ENCODE peak calls at places on chromosomes 5 and 9, in five cellular contexts. I, R, G, C and M are unnamed samples.

GRCh38 chr9:72038890-72039410 is 21.5 kb downstream of the C9orf57 start:
- DNase-seq in I (peak; percentile 78), R (peak; percentile 83), G (peak; percentile 82), C (peak; percentile 80), M (no peak)

GRCh38 chr9:132586830-132587483 is 4.6 kb downstream of the BARHL1 start:
- DNase-seq in I (no peak), R (no peak), G (no peak), C (no peak), M (no peak)

GRCh38 chr9:130150779-130151381 is 21.3 kb upstream of the NCS1 start:
- DNase-seq in I (no peak), R (peak; percentile 16), G (no peak), C (peak; percentile 53), M (no peak)

GRCh38 chr5:3843691-3844090 is 248.1 kb downstream of the IRX1 start:
- DNase-seq in I (no peak), R (no peak), G (no peak), C (no peak), M (no peak)

GRCh38 chr9:91197232-91198181 is 164.2 kb downstream of the AUH start:
- DNase-seq in I (no peak), R (peak; percentile 85), G (peak; percentile 86), C (peak; percentile 68), M (peak; percentile 44)

GRCh38 chr9:110994771-110995241 is 43.5 kb downstream of the LPAR1 start:
- DNase-seq in I (no peak), R (no peak), G (no peak), C (no peak), M (no peak)

GRCh38 chr5:127518319-127518621 is 830 bp downstream of the PRRC1 start:
- DNase-seq in I (no peak), R (no peak), G (no peak), C (peak; percentile 57), M (no peak)

GRCh38 chr5:143644751-143645150 is 167.2 kb upstream of the HMHB1 start:
- DNase-seq in I (no peak), R (no peak), G (no peak), C (no peak), M (no peak)

GRCh38 chr9:117768740-117769400 is 64.7 kb downstream of the TLR4 start:
- DNase-seq in I (no peak), R (no peak), G (no peak), C (no peak), M (no peak)

GRCh38 chr5:115209279-115209678 is 39.6 kb upstream of the TRIM36 start:
- DNase-seq in I (no peak), R (no peak), G (no peak), C (no peak), M (no peak)

GRCh38 chr5:54529565-54529964 is 12.0 kb downstream of the SNX18 start:
- DNase-seq in I (no peak), R (no peak), G (no peak), C (no peak), M (no peak)

GRCh38 chr5:128487041-128487440 is 51.0 kb downstream of the FBN2 start:
- DNase-seq in I (no peak), R (no peak), G (no peak), C (peak; percentile 28), M (no peak)

GRCh38 chr9:35903049-35903448 is 3.0 kb upstream of the HRCT1 start:
- DNase-seq in I (peak; percentile 37), R (peak; percentile 48), G (no peak), C (peak; percentile 68), M (no peak)

GRCh38 chr9:22211588-22212360 is 202.7 kb upstream of the CDKN2B start:
- DNase-seq in I (no peak), R (peak; percentile 79), G (no peak), C (peak; percentile 96), M (no peak)

GRCh38 chr5:126074538-126074937 is 348.7 kb upstream of the GRAMD2B start:
- DNase-seq in I (no peak), R (no peak), G (no peak), C (no peak), M (no peak)

GRCh38 chr5:73318308-73318719 is 130.3 kb downstream of the FOXD1 start:
- DNase-seq in I (no peak), R (no peak), G (no peak), C (peak; percentile 46), M (no peak)

GRCh38 chr5:82931110-82931509 is 146.1 kb downstream of the TMEM167A start:
- DNase-seq in I (no peak), R (no peak), G (no peak), C (peak; percentile 95), M (no peak)

GRCh38 chr5:32055891-32056866 is 117.9 kb downstream of the GOLPH3 start:
- DNase-seq in I (no peak), R (no peak), G (no peak), C (peak; percentile 68), M (no peak)

GRCh38 chr5:133925866-133926488 is 42.4 kb downstream of the C5orf15 start:
- DNase-seq in I (no peak), R (no peak), G (no peak), C (peak; percentile 73), M (no peak)

GRCh38 chr5:102759700-102760099 is 4.6 kb downstream of the PAM start:
- DNase-seq in I (no peak), R (no peak), G (no peak), C (no peak), M (no peak)

GRCh38 chr5:146813346-146813745 is 65.2 kb downstream of the PPP2R2B start:
- DNase-seq in I (no peak), R (no peak), G (no peak), C (no peak), M (no peak)

GRCh38 chr9:89535461-89535860 is 37.5 kb upstream of the SEMA4D start:
- DNase-seq in I (no peak), R (no peak), G (no peak), C (no peak), M (no peak)

GRCh38 chr5:53334431-53334941 is 145.9 kb upstream of the FST start:
- DNase-seq in I (no peak), R (no peak), G (no peak), C (peak; percentile 81), M (no peak)

GRCh38 chr9:14260101-14260500 is 53.8 kb downstream of the NFIB start:
- DNase-seq in I (no peak), R (no peak), G (no peak), C (peak; percentile 18), M (no peak)

GRCh38 chr9:14256588-14256987 is 57.4 kb downstream of the NFIB start:
- DNase-seq in I (no peak), R (no peak), G (no peak), C (no peak), M (no peak)

GRCh38 chr9:14258156-14258555 is 55.8 kb downstream of the NFIB start:
- DNase-seq in I (no peak), R (no peak), G (no peak), C (no peak), M (no peak)

GRCh38 chr9:14262836-14263235 is 51.1 kb downstream of the NFIB start:
- DNase-seq in I (no peak), R (no peak), G (no peak), C (no peak), M (no peak)

DNA sequence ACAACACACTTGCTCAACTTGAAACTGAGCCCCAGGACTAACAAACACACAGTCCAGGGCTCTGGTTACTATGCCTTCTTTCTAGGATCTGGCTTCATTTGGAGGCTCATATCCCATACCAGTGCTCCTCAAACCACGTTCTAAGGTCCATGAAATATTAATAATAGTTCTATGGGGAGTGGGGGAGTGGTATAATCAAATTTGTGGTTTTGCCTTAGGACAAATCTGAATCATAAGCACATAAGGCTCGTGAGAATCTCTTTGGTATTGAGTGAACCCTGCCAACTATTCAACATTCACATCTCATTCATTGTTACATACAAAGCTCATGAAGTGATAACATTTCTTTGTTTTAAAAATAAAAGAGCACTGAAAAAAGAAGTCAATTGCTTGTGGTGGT is 55.1 kb downstream of the NFIB start:
- DNase-seq in I (no peak), R (no peak), G (no peak), C (peak; percentile 76), M (no peak)
- H3K27ac ChIP-seq in I (no peak overlapping the region), R (no peak overlapping the region), G (no peak overlapping the region), C (peak overlapping the region; percentile 85), M (peak overlapping the region; percentile 22)

GRCh38 chr5:131671409-131671808 is 36.4 kb upstream of the RAPGEF6 start:
- DNase-seq in I (no peak), R (no peak), G (no peak), C (no peak), M (no peak)
- H3K4me3 ChIP-seq in I (no peak overlapping the region), R (no peak overlapping the region), G (no peak overlapping the region), C (no peak overlapping the region), M (no peak overlapping the region)

DNA sequence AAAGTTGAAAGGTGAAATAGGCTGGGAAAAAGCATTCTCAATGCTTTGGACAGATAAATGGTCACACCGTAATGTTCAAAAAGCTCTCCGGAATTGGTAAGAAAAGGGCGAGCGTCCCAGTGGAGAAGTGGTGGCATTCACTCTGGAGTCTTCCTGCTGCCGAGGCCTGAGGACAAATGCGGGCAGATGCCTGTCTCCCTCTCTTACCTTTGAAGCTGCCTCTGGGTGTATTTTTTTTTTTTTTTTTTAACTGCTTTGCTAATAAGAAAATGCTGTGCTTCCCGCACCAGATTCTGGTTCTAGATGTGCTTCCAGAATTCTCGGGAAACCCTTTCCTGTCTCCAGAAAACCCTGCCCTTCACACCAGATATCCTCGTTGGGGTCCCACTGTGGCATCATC is 24.4 kb upstream of the CTSL start:
- DNase-seq in I (no peak), R (no peak), G (no peak), C (no peak), M (no peak)
- H3K36me3 ChIP-seq in I (peaks cover 30% of the 10 kb centered on the region), R (no peaks in the 10 kb centered on the region), G (peaks cover 90% of the 10 kb centered on the region), C (no peaks in the 10 kb centered on the region), M (no peaks in the 10 kb centered on the region)

GRCh38 chr9:136657975-136658848 is 4.5 kb upstream of the EGFL7 start:
- DNase-seq in I (no peak), R (no peak), G (no peak), C (no peak), M (no peak)

GRCh38 chr9:136661641-136662325 is 933 bp upstream of the EGFL7 start:
- DNase-seq in I (no peak), R (no peak), G (no peak), C (no peak), M (no peak)

GRCh38 chr9:136660971-136661540 is 1.7 kb upstream of the EGFL7 start:
- DNase-seq in I (no peak), R (no peak), G (no peak), C (no peak), M (no peak)

GRCh38 chr9:136658849-136659535 is 3.7 kb upstream of the EGFL7 start:
- DNase-seq in I (no peak), R (no peak), G (no peak), C (no peak), M (no peak)

DNA sequence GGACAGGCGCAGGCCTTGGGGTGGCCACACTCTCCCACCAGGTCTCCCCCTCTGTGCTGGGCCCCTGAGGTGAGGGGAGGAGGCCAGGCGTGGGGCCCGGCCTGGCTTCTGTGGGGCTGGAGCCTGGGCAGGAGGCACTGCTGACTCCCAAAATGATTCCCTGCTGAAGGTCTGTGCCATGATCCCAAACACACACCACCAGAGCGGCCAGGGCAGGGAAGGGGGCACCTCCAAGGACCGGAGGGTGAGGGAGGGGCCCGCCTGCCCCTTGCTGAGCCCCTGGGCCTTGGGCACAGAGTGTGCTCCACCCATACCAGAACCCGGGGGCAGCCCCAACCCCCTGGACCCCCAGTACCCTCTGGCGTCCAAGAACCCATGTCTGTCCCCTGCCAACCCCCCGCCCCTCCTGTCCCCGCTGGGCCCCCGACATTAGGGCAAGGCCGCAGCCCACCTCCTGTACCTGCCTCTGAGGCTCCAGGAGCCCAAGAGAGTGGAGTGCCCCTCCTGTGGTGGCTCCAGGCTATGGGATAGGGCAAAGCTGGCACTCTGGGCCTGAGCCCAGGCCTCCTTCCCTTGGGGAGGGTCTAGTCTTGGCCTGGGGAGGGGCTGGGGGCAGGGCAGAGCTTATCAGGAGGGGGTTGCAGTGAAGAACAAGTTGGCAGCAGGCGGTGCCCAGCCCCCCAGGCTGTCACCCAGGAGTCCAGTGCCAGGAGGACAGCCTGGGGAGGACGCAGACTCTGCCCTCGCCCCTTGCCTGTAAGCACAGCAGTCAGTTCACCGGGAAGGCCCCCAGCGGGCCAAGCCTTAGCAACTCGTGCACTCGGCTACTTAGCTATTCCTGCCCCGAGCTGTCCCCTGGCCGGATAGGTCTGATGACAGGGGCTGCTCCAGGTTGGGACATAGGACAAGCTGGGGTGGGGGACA is 2.6 kb upstream of the EGFL7 start:
- DNase-seq in I (no peak), R (no peak), G (no peak), C (no peak), M (no peak)
- H3K27ac ChIP-seq in I (no peak overlapping the region), R (no peak overlapping the region), G (peak overlapping the region; percentile 63), C (no peak overlapping the region), M (no peak overlapping the region)